ENCODE peak calls at places on chromosomes 11 and 22, in seven cellular contexts. One of them, this sample, is unnamed.

GRCh38 chr11:134503596-134503995 is 91.6 kb upstream of the B3GAT1 start:
- DNase-seq in ovary: no peak
- DNase-seq in prostate gland: no peak
- DNase-seq in HCT116: no peak
- DNase-seq in tibial nerve: no peak
- DNase-seq in heart left ventricle: no peak
- DNase-seq in endothelial cell of umbilical vein: no peak
- DNase-seq in this sample: peak; percentile 71

GRCh38 chr22:27918351-27919221 is 470 bp downstream of the PITPNB start:
- DNase-seq in heart left ventricle: peak; percentile 66
- DNase-seq in endothelial cell of umbilical vein: peak; percentile 63
- DNase-seq in tibial nerve: peak; percentile 43
- DNase-seq in prostate gland: peak; percentile 29
- DNase-seq in HCT116: no peak
- DNase-seq in ovary: peak; percentile 72
- DNase-seq in this sample: peak; percentile 40

GRCh38 chr11:94067010-94067409 is 45.9 kb downstream of the HEPHL1 start:
- DNase-seq in endothelial cell of umbilical vein: peak; percentile 4
- DNase-seq in HCT116: no peak
- DNase-seq in heart left ventricle: no peak
- DNase-seq in prostate gland: no peak
- DNase-seq in ovary: no peak
- DNase-seq in tibial nerve: no peak
- DNase-seq in this sample: no peak

GRCh38 chr11:126546191-126546590 is 190.7 kb downstream of the ST3GAL4 start:
- DNase-seq in tibial nerve: no peak
- DNase-seq in prostate gland: no peak
- DNase-seq in endothelial cell of umbilical vein: no peak
- DNase-seq in heart left ventricle: no peak
- DNase-seq in ovary: no peak
- DNase-seq in HCT116: no peak
- DNase-seq in this sample: no peak

GRCh38 chr11:118671254-118671653 is 8.2 kb downstream of the TREH start:
- DNase-seq in HCT116: no peak
- DNase-seq in tibial nerve: no peak
- DNase-seq in ovary: no peak
- DNase-seq in heart left ventricle: no peak
- DNase-seq in endothelial cell of umbilical vein: no peak
- DNase-seq in prostate gland: no peak
- DNase-seq in this sample: no peak

GRCh38 chr22:24146791-24147353 is 34.4 kb upstream of the SUSD2 start:
- DNase-seq in HCT116: no peak
- DNase-seq in heart left ventricle: peak; percentile 42
- DNase-seq in endothelial cell of umbilical vein: peak; percentile 72
- DNase-seq in tibial nerve: peak; percentile 24
- DNase-seq in ovary: peak; percentile 57
- DNase-seq in prostate gland: no peak
- DNase-seq in this sample: no peak

GRCh38 chr22:32348031-32348611 is 9.5 kb upstream of the RFPL3 start:
- DNase-seq in ovary: no peak
- DNase-seq in tibial nerve: no peak
- DNase-seq in heart left ventricle: no peak
- DNase-seq in endothelial cell of umbilical vein: no peak
- DNase-seq in prostate gland: no peak
- DNase-seq in HCT116: no peak
- DNase-seq in this sample: no peak

GRCh38 chr11:74566386-74566960 is 25.9 kb upstream of the POLD3 start:
- DNase-seq in heart left ventricle: no peak
- DNase-seq in prostate gland: no peak
- DNase-seq in tibial nerve: no peak
- DNase-seq in ovary: no peak
- DNase-seq in endothelial cell of umbilical vein: no peak
- DNase-seq in HCT116: no peak
- DNase-seq in this sample: no peak

GRCh38 chr22:24532075-24532474 is 22.9 kb downstream of the GUCD1 start:
- DNase-seq in prostate gland: peak; percentile 32
- DNase-seq in heart left ventricle: no peak
- DNase-seq in HCT116: no peak
- DNase-seq in tibial nerve: no peak
- DNase-seq in endothelial cell of umbilical vein: no peak
- DNase-seq in ovary: no peak
- DNase-seq in this sample: no peak

GRCh38 chr11:6603287-6604080 is at the start of the genes ILK and RRP8:
- DNase-seq in ovary: peak; percentile 91
- DNase-seq in heart left ventricle: peak; percentile 95
- DNase-seq in endothelial cell of umbilical vein: peak; percentile 93
- DNase-seq in prostate gland: peak; percentile 90
- DNase-seq in tibial nerve: peak; percentile 84
- DNase-seq in HCT116: peak; percentile 68
- DNase-seq in this sample: peak; percentile 91

GRCh38 chr11:61701298-61701993 is 21.3 kb downstream of the DAGLA start:
- DNase-seq in HCT116: peak; percentile 22
- DNase-seq in prostate gland: no peak
- DNase-seq in endothelial cell of umbilical vein: peak; percentile 19
- DNase-seq in tibial nerve: no peak
- DNase-seq in heart left ventricle: no peak
- DNase-seq in ovary: no peak
- DNase-seq in this sample: no peak
- TF ChIP-seq CTCF in HCT116: peak; percentile 73
- TF ChIP-seq CTCF in prostate gland: peak; percentile 19
- TF ChIP-seq CTCF in endothelial cell of umbilical vein: peak; percentile 55
- TF ChIP-seq CTCF in tibial nerve: peak; percentile 25
- TF ChIP-seq CTCF in heart left ventricle: no peak
- TF ChIP-seq CTCF in ovary: no peak
- TF ChIP-seq CTCF in this sample: no peak

GRCh38 chr11:64242920-64243854 is 2.3 kb downstream of the FKBP2 start:
- DNase-seq in prostate gland: no peak
- DNase-seq in heart left ventricle: no peak
- DNase-seq in ovary: no peak
- DNase-seq in endothelial cell of umbilical vein: no peak
- DNase-seq in tibial nerve: no peak
- DNase-seq in HCT116: no peak
- DNase-seq in this sample: no peak

GRCh38 chr11:64244966-64245365 is 1.8 kb downstream of the PPP1R14B start:
- DNase-seq in ovary: no peak
- DNase-seq in HCT116: no peak
- DNase-seq in heart left ventricle: no peak
- DNase-seq in tibial nerve: no peak
- DNase-seq in prostate gland: no peak
- DNase-seq in endothelial cell of umbilical vein: no peak
- DNase-seq in this sample: no peak

GRCh38 chr11:64245797-64246623 is 733 bp downstream of the PPP1R14B start:
- DNase-seq in tibial nerve: peak; percentile 58
- DNase-seq in prostate gland: no peak
- DNase-seq in endothelial cell of umbilical vein: peak; percentile 82
- DNase-seq in heart left ventricle: peak; percentile 66
- DNase-seq in ovary: peak; percentile 73
- DNase-seq in HCT116: no peak
- DNase-seq in this sample: peak; percentile 98

GRCh38 chr11:64245401-64245796 is 1.3 kb downstream of the PPP1R14B start:
- DNase-seq in tibial nerve: no peak
- DNase-seq in ovary: peak; percentile 73
- DNase-seq in heart left ventricle: peak; percentile 66
- DNase-seq in endothelial cell of umbilical vein: no peak
- DNase-seq in prostate gland: no peak
- DNase-seq in HCT116: no peak
- DNase-seq in this sample: no peak

GRCh38 chr11:64244107-64244506 is 2.6 kb downstream of the PPP1R14B start:
- DNase-seq in endothelial cell of umbilical vein: no peak
- DNase-seq in heart left ventricle: no peak
- DNase-seq in prostate gland: no peak
- DNase-seq in ovary: no peak
- DNase-seq in HCT116: no peak
- DNase-seq in tibial nerve: no peak
- DNase-seq in this sample: no peak
- TF ChIP-seq POLR2A in endothelial cell of umbilical vein: no peak
- TF ChIP-seq POLR2A in heart left ventricle: no peak
- TF ChIP-seq POLR2A in prostate gland: no peak
- TF ChIP-seq POLR2A in ovary: no peak
- TF ChIP-seq POLR2A in HCT116: no peak
- TF ChIP-seq POLR2A in tibial nerve: no peak
- TF ChIP-seq POLR2A in this sample: no peak

GRCh38 chr11:70048279-70049024 is 29.7 kb upstream of the ANO1 start:
- DNase-seq in endothelial cell of umbilical vein: no peak
- DNase-seq in tibial nerve: no peak
- DNase-seq in prostate gland: peak; percentile 92
- DNase-seq in heart left ventricle: no peak
- DNase-seq in HCT116: peak; percentile 55
- DNase-seq in ovary: no peak
- DNase-seq in this sample: peak; percentile 83
- TF ChIP-seq CTCF in endothelial cell of umbilical vein: peak; percentile 37
- TF ChIP-seq CTCF in tibial nerve: no peak
- TF ChIP-seq CTCF in prostate gland: peak; percentile 56
- TF ChIP-seq CTCF in heart left ventricle: no peak
- TF ChIP-seq CTCF in HCT116: peak; percentile 74
- TF ChIP-seq CTCF in ovary: no peak
- TF ChIP-seq CTCF in this sample: no peak

GRCh38 chr11:129455101-129455500 is 79.5 kb downstream of the BARX2 start:
- DNase-seq in prostate gland: no peak
- DNase-seq in ovary: no peak
- DNase-seq in endothelial cell of umbilical vein: no peak
- DNase-seq in heart left ventricle: no peak
- DNase-seq in HCT116: no peak
- DNase-seq in tibial nerve: no peak
- DNase-seq in this sample: no peak
- TF ChIP-seq POLR2A in prostate gland: no peak
- TF ChIP-seq POLR2A in ovary: no peak
- TF ChIP-seq POLR2A in endothelial cell of umbilical vein: no peak
- TF ChIP-seq POLR2A in heart left ventricle: no peak
- TF ChIP-seq POLR2A in HCT116: no peak
- TF ChIP-seq POLR2A in tibial nerve: no peak
- TF ChIP-seq POLR2A in this sample: no peak

This sample was measured in lower leg skin.